ENCODE peak calls at places on chromosomes 6 and 20, in four cellular contexts. U is Caco-2, J is body of pancreas, R is aorta. O is an unnamed sample. For H3K4me1, the result is how much of the 10 kb centered on the place peaks cover.

GRCh38 chr6:148565931-148566663 is 180.7 kb upstream of the UST start:
- DNase-seq in J (peak), R (no peak), U (no peak), O (no peak)

GRCh38 chr6:8195040-8195713 is 92.8 kb upstream of the EEF1E1 start:
- DNase-seq in J (no peak), R (no peak), U (peak), O (no peak)

GRCh38 chr6:31063906-31064435 is 48.4 kb downstream of the C6orf15 start:
- DNase-seq in U (no peak), R (no peak), J (no peak), O (no peak)

GRCh38 chr6:119025793-119026192 is 52.7 kb downstream of the FAM184A start:
- DNase-seq in U (no peak), R (no peak), J (no peak), O (no peak)

GRCh38 chr6:118558811-118559217 is 10.7 kb downstream of the PLN start:
- DNase-seq in U (no peak), J (no peak), R (no peak), O (no peak)

GRCh38 chr6:105553174-105553573 is 150.3 kb upstream of the PREP start:
- DNase-seq in R (no peak), U (no peak), J (peak), O (no peak)

GRCh38 chr20:49706548-49707517 is 6.8 kb downstream of the B4GALT5 start:
- DNase-seq in R (no peak), J (no peak), U (no peak), O (no peak)

GRCh38 chr6:121838842-121839241 is 403.4 kb downstream of the GJA1 start:
- DNase-seq in U (no peak), J (no peak), R (no peak), O (no peak)

GRCh38 chr6:106381871-106382270 is 21.4 kb downstream of the CRYBG1 start:
- DNase-seq in R (no peak), U (no peak), J (peak), O (no peak)

GRCh38 chr20:34705383-34706021 is 1.4 kb downstream of the TP53INP2 start:
- DNase-seq in U (peak), J (peak), R (no peak), O (peak)

GRCh38 chr6:42152024-42152423 is 9.6 kb upstream of the C6orf132 start:
- DNase-seq in J (no peak), R (no peak), U (no peak), O (no peak)

GRCh38 chr20:58669287-58670006 is 18.4 kb downstream of the STX16 start:
- DNase-seq in J (no peak), R (no peak), U (no peak), O (no peak)

GRCh38 chr6:89611666-89612065 is 26.9 kb downstream of the LYRM2 start:
- DNase-seq in J (no peak), U (no peak), R (no peak), O (no peak)

GRCh38 chr6:149043476-149044130 is 273.9 kb upstream of the TAB2 start:
- DNase-seq in J (no peak), R (no peak), U (peak), O (no peak)

GRCh38 chr20:63402860-63403220 is 41.7 kb upstream of the CHRNA4 start:
- DNase-seq in R (no peak), U (no peak), J (no peak), O (no peak)

GRCh38 chr6:157235600-157236039 is 87.7 kb downstream of the TMEM242 start:
- DNase-seq in U (no peak), J (peak), R (peak), O (peak)

GRCh38 chr20:6157345-6157744 is 34.5 kb upstream of the FERMT1 start:
- DNase-seq in R (no peak), U (no peak), J (no peak), O (no peak)

GRCh38 chr20:4708036-4708435 is 13.7 kb upstream of the PRND start:
- DNase-seq in R (no peak), J (no peak), U (no peak), O (no peak)

GRCh38 chr20:60491261-60491660 is 533.0 kb downstream of the CDH26 start:
- DNase-seq in R (no peak), U (no peak), J (no peak), O (no peak)

GRCh38 chr20:36883972-36884535 is 8.1 kb downstream of the TLDC2 start:
- DNase-seq in J (no peak), U (no peak), R (peak), O (no peak)

GRCh38 chr6:123810948-123811347 is 7.3 kb downstream of the NKAIN2 start:
- DNase-seq in R (no peak), U (no peak), J (no peak), O (no peak)

GRCh38 chr6:10418361-10418861 is 3.5 kb upstream of the TFAP2A start:
- DNase-seq in R (no peak), U (no peak), J (no peak), O (no peak)

GRCh38 chr6:136015531-136015930 is 164.0 kb downstream of the PDE7B start:
- DNase-seq in R (no peak), U (no peak), J (no peak), O (no peak)

GRCh38 chr6:114344971-114345274 is 2.1 kb upstream of the HS3ST5 start:
- DNase-seq in U (no peak), J (no peak), R (no peak), O (no peak)

GRCh38 chr6:142846883-142847287 is 98.1 kb downstream of the HIVEP2 start:
- DNase-seq in J (peak), R (no peak), U (no peak), O (peak)
- H3K4me1 ChIP-seq in J (under half), R (under half), U (under half), O (under half)

GRCh38 chr6:160428818-160429744 is 80.9 kb downstream of the SLC22A3 start:
- DNase-seq in R (no peak), U (no peak), J (no peak), O (no peak)

GRCh38 chr6:160430741-160431140 is 82.6 kb downstream of the SLC22A3 start:
- DNase-seq in J (no peak), R (no peak), U (no peak), O (no peak)

GRCh38 chr6:160431791-160432404 is 83.7 kb downstream of the SLC22A3 start:
- DNase-seq in J (no peak), U (no peak), R (no peak), O (no peak)

GRCh38 chr6:160430203-160430602 is 82.0 kb downstream of the SLC22A3 start:
- DNase-seq in R (no peak), J (no peak), U (no peak), O (no peak)

DNA sequence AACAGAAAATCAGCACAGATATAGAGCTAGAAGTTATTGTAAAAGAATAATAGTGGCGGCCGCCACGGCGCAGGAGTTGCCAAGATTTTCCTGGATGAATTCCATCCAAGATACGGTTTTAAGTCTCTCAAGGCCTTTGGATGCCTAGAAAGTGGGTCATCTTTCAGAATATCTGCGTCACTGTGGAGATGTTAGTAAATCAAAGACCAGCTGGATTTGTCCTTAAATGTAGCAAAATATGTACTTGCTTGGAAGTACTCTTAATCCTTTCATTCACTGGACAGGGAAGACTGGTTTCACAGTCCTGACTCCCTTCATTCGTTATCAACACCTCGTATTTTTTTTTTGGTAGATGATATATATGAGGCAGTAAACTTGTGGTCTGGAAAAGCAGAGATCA is 83.1 kb downstream of the SLC22A3 start:
- DNase-seq in U (no peak), R (no peak), J (peak), O (no peak)
- H3K4me1 ChIP-seq in U (under half), R (under half), J (under half), O (under half)

GRCh38 chr6:88609973-88610372 is 353.4 kb downstream of the RNGTT start:
- DNase-seq in U (no peak), J (no peak), R (no peak), O (no peak)

GRCh38 chr6:88599561-88599960 is 363.9 kb downstream of the RNGTT start:
- DNase-seq in R (no peak), J (no peak), U (no peak), O (no peak)

DNA sequence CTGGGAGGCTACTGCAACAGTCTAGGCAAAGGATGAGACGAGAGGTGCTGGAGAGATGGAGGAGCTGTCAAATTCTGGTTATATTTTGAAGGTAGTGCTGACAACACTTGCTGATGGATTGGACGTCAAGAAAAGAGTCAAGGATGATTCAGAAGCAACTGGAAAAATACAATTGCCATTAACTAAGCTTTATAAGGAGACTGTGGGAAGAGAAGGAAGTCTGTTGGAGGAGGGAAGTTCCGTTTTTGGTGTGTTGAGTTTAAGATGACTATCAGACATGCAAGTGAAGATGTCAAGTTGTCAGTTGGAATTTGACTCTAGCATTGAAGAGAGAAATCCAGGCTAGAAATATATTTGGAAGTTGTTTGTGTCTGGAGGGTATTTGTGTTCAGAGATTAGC is 358.1 kb downstream of the RNGTT start:
- DNase-seq in U (no peak), J (no peak), R (no peak), O (no peak)
- H3K4me1 ChIP-seq in U (under half), J (under half), R (under half), O (under half)

DNA sequence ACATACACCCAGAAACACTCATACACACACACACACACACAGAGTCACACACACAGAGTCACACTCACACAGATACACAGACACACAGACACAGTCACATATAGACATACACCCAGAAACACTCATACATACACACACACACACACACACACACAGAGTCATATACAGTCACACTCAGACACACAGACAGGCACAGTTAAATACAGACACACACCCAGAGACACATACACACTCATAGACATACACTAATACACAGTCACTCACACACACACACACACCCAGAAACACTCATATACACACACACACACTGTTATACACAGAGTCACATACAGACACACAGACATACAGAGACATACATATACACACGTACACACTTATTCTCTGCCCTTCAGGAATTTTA is 250.9 kb downstream of the QKI start:
- DNase-seq in U (no peak), R (no peak), J (no peak), O (no peak)
- H3K4me1 ChIP-seq in U (under half), R (under half), J (under half), O (under half)

DNA sequence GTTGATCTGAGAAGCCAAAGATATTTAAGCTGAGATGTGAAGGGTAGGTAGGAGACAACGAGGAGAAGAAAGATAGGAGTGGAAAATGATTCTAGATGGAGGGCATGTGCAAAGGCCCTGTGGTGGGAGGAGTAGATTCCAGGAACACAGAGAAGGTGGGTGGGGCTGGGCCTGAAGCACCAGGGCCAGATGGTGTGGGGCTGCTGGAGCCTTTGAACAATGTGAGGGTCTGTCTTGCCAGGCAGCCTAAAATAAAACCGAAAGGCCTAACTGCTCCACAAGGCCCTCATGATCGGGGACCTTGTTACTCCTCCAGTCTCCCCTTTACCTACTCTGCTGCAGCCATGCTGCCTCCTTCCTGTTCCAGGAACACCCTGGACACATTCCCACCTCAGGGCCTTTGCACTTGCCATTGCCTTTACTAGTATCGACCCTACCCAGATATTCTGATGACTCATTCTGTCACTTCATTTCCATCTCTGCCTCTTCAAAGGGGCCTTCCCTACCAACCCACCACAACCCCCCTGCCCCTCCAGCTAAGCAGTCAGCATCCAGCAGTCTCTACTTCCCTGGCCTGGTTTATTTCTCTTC is 20.0 kb downstream of the FAM110A start:
- DNase-seq in U (no peak), R (peak), J (no peak), O (no peak)
- H3K4me1 ChIP-seq in U (under half), R (under half), J (under half), O (under half)